ENCODE peak calls at places on chromosomes 1 and 21, in nine cellular contexts. One of them, this sample, is unnamed.

GRCh38 chr1:11147371-11147770 is 41.8 kb upstream of the ANGPTL7 start:
- DNase-seq in left lung: no peak
- DNase-seq in hepatocyte: no peak
- DNase-seq in GM13977: no peak
- DNase-seq in stomach: no peak
- DNase-seq in dorsolateral prefrontal cortex: no peak
- DNase-seq in nephron progenitor cell: no peak
- DNase-seq in endothelial cell: no peak
- DNase-seq in transverse colon: no peak
- DNase-seq in this sample: peak; percentile 9

GRCh38 chr21:34970566-34970965 is 78.5 kb downstream of the RUNX1 start:
- DNase-seq in left lung: no peak
- DNase-seq in hepatocyte: no peak
- DNase-seq in GM13977: no peak
- DNase-seq in stomach: no peak
- DNase-seq in dorsolateral prefrontal cortex: no peak
- DNase-seq in nephron progenitor cell: no peak
- DNase-seq in endothelial cell: no peak
- DNase-seq in transverse colon: no peak
- DNase-seq in this sample: no peak

GRCh38 chr1:116232989-116233514 is 121.9 kb downstream of the MAB21L3 start:
- DNase-seq in left lung: no peak
- DNase-seq in hepatocyte: peak; percentile 41
- DNase-seq in GM13977: no peak
- DNase-seq in stomach: no peak
- DNase-seq in dorsolateral prefrontal cortex: no peak
- DNase-seq in nephron progenitor cell: no peak
- DNase-seq in endothelial cell: no peak
- DNase-seq in transverse colon: no peak
- DNase-seq in this sample: no peak

GRCh38 chr1:235450886-235451457 is 53.3 kb downstream of the B3GALNT2 start:
- DNase-seq in left lung: no peak
- DNase-seq in hepatocyte: no peak
- DNase-seq in GM13977: no peak
- DNase-seq in stomach: no peak
- DNase-seq in dorsolateral prefrontal cortex: no peak
- DNase-seq in nephron progenitor cell: no peak
- DNase-seq in endothelial cell: no peak
- DNase-seq in transverse colon: no peak
- DNase-seq in this sample: no peak

GRCh38 chr1:192766009-192766625 is 42.7 kb upstream of the RGS2 start:
- DNase-seq in left lung: no peak
- DNase-seq in hepatocyte: peak; percentile 10
- DNase-seq in GM13977: no peak
- DNase-seq in stomach: no peak
- DNase-seq in dorsolateral prefrontal cortex: no peak
- DNase-seq in nephron progenitor cell: no peak
- DNase-seq in endothelial cell: no peak
- DNase-seq in transverse colon: no peak
- DNase-seq in this sample: no peak

GRCh38 chr21:38753114-38754100 is 52.3 kb upstream of the ETS2 start:
- DNase-seq in left lung: no peak
- DNase-seq in hepatocyte: no peak
- DNase-seq in GM13977: no peak
- DNase-seq in stomach: no peak
- DNase-seq in dorsolateral prefrontal cortex: no peak
- DNase-seq in nephron progenitor cell: no peak
- DNase-seq in endothelial cell: no peak
- DNase-seq in transverse colon: no peak
- DNase-seq in this sample: no peak

GRCh38 chr1:51686450-51686849 is 69.6 kb downstream of the OSBPL9 start:
- DNase-seq in left lung: no peak
- DNase-seq in hepatocyte: no peak
- DNase-seq in GM13977: no peak
- DNase-seq in stomach: no peak
- DNase-seq in dorsolateral prefrontal cortex: peak; percentile 37
- DNase-seq in nephron progenitor cell: no peak
- DNase-seq in endothelial cell: no peak
- DNase-seq in transverse colon: no peak
- DNase-seq in this sample: no peak

GRCh38 chr1:87685366-87686136 is 356.9 kb downstream of the LMO4 start:
- DNase-seq in left lung: no peak
- DNase-seq in hepatocyte: peak; percentile 11
- DNase-seq in GM13977: no peak
- DNase-seq in stomach: no peak
- DNase-seq in dorsolateral prefrontal cortex: no peak
- DNase-seq in nephron progenitor cell: no peak
- DNase-seq in endothelial cell: no peak
- DNase-seq in transverse colon: no peak
- DNase-seq in this sample: peak; percentile 5

GRCh38 chr1:85992756-85993155 is 163.8 kb downstream of the COL24A1 start:
- DNase-seq in left lung: no peak
- DNase-seq in hepatocyte: no peak
- DNase-seq in GM13977: peak; percentile 7
- DNase-seq in stomach: no peak
- DNase-seq in dorsolateral prefrontal cortex: no peak
- DNase-seq in nephron progenitor cell: no peak
- DNase-seq in endothelial cell: no peak
- DNase-seq in transverse colon: no peak
- DNase-seq in this sample: peak; percentile 70

GRCh38 chr1:70075751-70076150 is 129.6 kb downstream of the LRRC40 start:
- DNase-seq in left lung: no peak
- DNase-seq in hepatocyte: no peak
- DNase-seq in GM13977: no peak
- DNase-seq in stomach: no peak
- DNase-seq in dorsolateral prefrontal cortex: no peak
- DNase-seq in nephron progenitor cell: no peak
- DNase-seq in endothelial cell: no peak
- DNase-seq in transverse colon: no peak
- DNase-seq in this sample: peak; percentile 63

DNA sequence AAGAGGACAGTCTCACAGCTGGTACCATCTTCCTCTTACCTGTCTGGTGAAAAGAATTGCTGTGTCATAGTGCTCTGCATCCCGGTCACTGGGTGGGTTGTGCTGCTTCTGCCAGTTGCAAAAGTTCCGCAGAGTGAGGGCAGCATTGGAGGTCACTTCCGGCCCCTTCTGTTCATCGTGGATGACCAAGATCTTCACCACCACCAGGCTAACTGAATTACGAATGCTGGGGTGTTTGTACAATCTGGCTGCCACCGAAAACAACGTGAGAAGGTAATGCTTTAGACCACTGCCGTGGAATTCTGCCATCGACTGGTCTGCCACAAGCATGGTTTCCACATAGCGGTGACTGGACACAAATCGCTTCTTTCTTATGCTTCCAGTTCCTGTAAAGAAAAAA is 2.9 kb downstream of the ADAMTS1 start:
- DNase-seq in left lung: no peak
- DNase-seq in hepatocyte: no peak
- DNase-seq in GM13977: no peak
- DNase-seq in stomach: no peak
- DNase-seq in dorsolateral prefrontal cortex: no peak
- DNase-seq in nephron progenitor cell: no peak
- DNase-seq in endothelial cell: no peak
- DNase-seq in transverse colon: no peak
- DNase-seq in this sample: no peak
- TF ChIP-seq CTCF in left lung: no peak
- TF ChIP-seq CTCF in hepatocyte: no peak
- TF ChIP-seq CTCF in GM13977: no peak
- TF ChIP-seq CTCF in stomach: no peak
- TF ChIP-seq CTCF in dorsolateral prefrontal cortex: no peak
- TF ChIP-seq CTCF in nephron progenitor cell: no peak
- TF ChIP-seq CTCF in endothelial cell: no peak
- TF ChIP-seq CTCF in transverse colon: no peak
- TF ChIP-seq CTCF in this sample: no peak

GRCh38 chr1:9689971-9690381 is 38.4 kb downstream of the PIK3CD start:
- DNase-seq in left lung: peak; percentile 83
- DNase-seq in hepatocyte: peak; percentile 53
- DNase-seq in GM13977: no peak
- DNase-seq in stomach: peak; percentile 30
- DNase-seq in dorsolateral prefrontal cortex: peak; percentile 5
- DNase-seq in nephron progenitor cell: peak; percentile 51
- DNase-seq in endothelial cell: peak; percentile 57
- DNase-seq in transverse colon: peak; percentile 38
- DNase-seq in this sample: peak; percentile 24
- TF ChIP-seq CTCF in left lung: no peak
- TF ChIP-seq CTCF in hepatocyte: no peak
- TF ChIP-seq CTCF in GM13977: no peak
- TF ChIP-seq CTCF in stomach: no peak
- TF ChIP-seq CTCF in dorsolateral prefrontal cortex: no peak
- TF ChIP-seq CTCF in nephron progenitor cell: no peak
- TF ChIP-seq CTCF in endothelial cell: no peak
- TF ChIP-seq CTCF in transverse colon: no peak
- TF ChIP-seq CTCF in this sample: no peak

GRCh38 chr1:154614247-154614646 is 6.3 kb upstream of the ADAR start:
- DNase-seq in left lung: no peak
- DNase-seq in hepatocyte: no peak
- DNase-seq in GM13977: no peak
- DNase-seq in stomach: no peak
- DNase-seq in dorsolateral prefrontal cortex: no peak
- DNase-seq in nephron progenitor cell: no peak
- DNase-seq in endothelial cell: no peak
- DNase-seq in transverse colon: no peak
- DNase-seq in this sample: no peak
- TF ChIP-seq CTCF in left lung: no peak
- TF ChIP-seq CTCF in hepatocyte: no peak
- TF ChIP-seq CTCF in GM13977: no peak
- TF ChIP-seq CTCF in stomach: no peak
- TF ChIP-seq CTCF in dorsolateral prefrontal cortex: no peak
- TF ChIP-seq CTCF in nephron progenitor cell: no peak
- TF ChIP-seq CTCF in endothelial cell: no peak
- TF ChIP-seq CTCF in transverse colon: no peak
- TF ChIP-seq CTCF in this sample: no peak

DNA sequence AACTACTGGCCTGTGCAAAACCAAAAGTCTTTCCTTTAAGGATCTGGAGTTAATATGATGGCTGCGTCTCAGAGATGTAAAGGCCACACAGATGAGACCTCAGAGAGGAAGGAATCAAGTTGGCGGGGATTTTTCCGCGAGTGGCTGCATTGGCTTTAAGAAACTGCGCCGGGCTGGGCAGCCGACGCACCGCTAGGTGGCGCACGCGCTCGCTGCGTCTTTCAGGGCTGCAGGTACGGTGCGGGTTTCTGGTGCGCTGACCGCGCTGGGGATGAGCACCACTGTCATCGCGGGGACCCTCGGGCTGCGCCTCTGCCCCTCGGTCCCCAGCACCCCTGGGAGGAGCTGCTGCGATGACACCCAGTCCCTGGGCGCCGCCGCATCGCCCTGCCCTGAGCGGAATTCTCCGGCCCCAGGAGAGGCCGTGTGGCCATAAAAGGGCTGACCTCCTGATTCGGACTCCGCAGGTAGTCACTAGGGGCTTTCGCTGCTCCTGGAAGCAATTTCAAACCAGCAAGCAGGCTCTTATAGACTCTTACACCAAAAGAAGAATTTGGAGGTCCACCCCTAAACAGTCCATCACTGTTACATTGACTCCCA is 241.0 kb downstream of the KCNJ6 start:
- DNase-seq in left lung: peak; percentile 90
- DNase-seq in hepatocyte: peak; percentile 84
- DNase-seq in GM13977: peak; percentile 78
- DNase-seq in stomach: peak; percentile 71
- DNase-seq in dorsolateral prefrontal cortex: peak; percentile 75
- DNase-seq in nephron progenitor cell: peak; percentile 88
- DNase-seq in endothelial cell: peak; percentile 77
- DNase-seq in transverse colon: peak; percentile 45
- DNase-seq in this sample: peak; percentile 43
- TF ChIP-seq CTCF in left lung: peak; percentile 94
- TF ChIP-seq CTCF in hepatocyte: peak; percentile 94
- TF ChIP-seq CTCF in GM13977: peak; percentile 97
- TF ChIP-seq CTCF in stomach: peak; percentile 84
- TF ChIP-seq CTCF in dorsolateral prefrontal cortex: peak; percentile 92
- TF ChIP-seq CTCF in nephron progenitor cell: peak; percentile 98
- TF ChIP-seq CTCF in endothelial cell: peak; percentile 94
- TF ChIP-seq CTCF in transverse colon: peak; percentile 70
- TF ChIP-seq CTCF in this sample: peak; percentile 97